ENCODE peak calls at places on chromosomes 2 and 18, in six cellular contexts. X is IMR-90, J is gastrocnemius medialis, G is stomach, V is SK-N-SH, I is astrocyte. W is an unnamed sample.

GRCh38 chr2:12702661-12703121 is 14.0 kb upstream of the TRIB2 start:
- DNase-seq in V (no peak), X (peak), I (peak), J (no peak), G (no peak), W (no peak)

GRCh38 chr2:98805412-98806265 is 74.7 kb upstream of the MGAT4A start:
- DNase-seq in V (peak), I (peak), X (peak), G (no peak), J (no peak), W (peak)

GRCh38 chr2:172440795-172441194 is 13.4 kb downstream of the ITGA6 start:
- DNase-seq in I (no peak), G (no peak), V (no peak), X (no peak), J (no peak), W (no peak)

GRCh38 chr2:15142069-15142689 is 419.0 kb downstream of the NBAS start:
- DNase-seq in X (peak), J (no peak), I (no peak), G (no peak), V (no peak), W (no peak)

GRCh38 chr2:203590496-203590895 is 55.4 kb upstream of the RAPH1 start:
- DNase-seq in I (no peak), X (no peak), G (no peak), V (no peak), J (no peak), W (no peak)

GRCh38 chr2:240287496-240288086 is 147.1 kb upstream of the OTOS start:
- DNase-seq in X (no peak), G (peak), J (no peak), I (no peak), V (peak), W (peak)

GRCh38 chr18:48674198-48674721 is 135.4 kb downstream of the CTIF start:
- DNase-seq in J (no peak), X (peak), V (no peak), I (peak), G (no peak), W (no peak)

GRCh38 chr2:56127013-56127772 is 56.6 kb upstream of the CCDC85A start:
- DNase-seq in G (no peak), J (no peak), X (no peak), I (no peak), V (peak), W (no peak)

GRCh38 chr2:174210861-174211260 is 37.5 kb downstream of the OLA1 start:
- DNase-seq in X (no peak), I (no peak), J (no peak), V (no peak), G (no peak), W (no peak)

GRCh38 chr2:46388873-46389272 is 90.5 kb upstream of the TMEM247 start:
- DNase-seq in X (no peak), J (no peak), I (no peak), V (no peak), G (no peak), W (no peak)

GRCh38 chr2:232438951-232439757 is 16.8 kb upstream of the ALPI start:
- DNase-seq in J (no peak), X (no peak), I (no peak), G (peak), V (peak), W (peak)

GRCh38 chr2:119253114-119253702 is 29.6 kb downstream of the STEAP3 start:
- DNase-seq in X (peak), G (no peak), I (peak), V (no peak), J (no peak), W (no peak)

GRCh38 chr2:128622916-128623620 is 304.4 kb upstream of the HS6ST1 start:
- DNase-seq in X (peak), I (peak), J (no peak), V (no peak), G (no peak), W (no peak)

GRCh38 chr2:143284087-143284675 is 155.0 kb downstream of the ARHGAP15 start:
- DNase-seq in I (no peak), J (no peak), G (no peak), X (peak), V (peak), W (no peak)

GRCh38 chr18:30481871-30482270 is 560.7 kb downstream of the DSC3 start:
- DNase-seq in X (no peak), V (no peak), J (no peak), G (no peak), I (no peak), W (no peak)

GRCh38 chr2:98551316-98551715 is 57.0 kb downstream of the COA5 start:
- DNase-seq in V (no peak), I (no peak), G (no peak), X (no peak), J (no peak), W (no peak)

GRCh38 chr2:53021285-53021684 is 746.3 kb upstream of the CHAC2 start:
- DNase-seq in J (no peak), I (peak), G (no peak), V (no peak), X (peak), W (no peak)

GRCh38 chr2:58146707-58147106 is 94.4 kb downstream of the FANCL start:
- DNase-seq in J (no peak), I (peak), G (no peak), V (no peak), X (peak), W (no peak)

GRCh38 chr2:153543639-153544071 is 65.1 kb upstream of the RPRM start:
- DNase-seq in X (no peak), V (no peak), I (no peak), G (no peak), J (no peak), W (no peak)
- TF ChIP-seq CTCF in X (no peak), V (no peak), I (no peak), G (no peak), J (no peak), W (no peak)

GRCh38 chr2:195694553-195694952 is 37.5 kb downstream of the SLC39A10 start:
- DNase-seq in X (no peak), J (no peak), G (no peak), V (no peak), I (no peak), W (no peak)
- H3K27ac ChIP-seq in X (no peak), J (no peak), G (no peak), V (no peak), I (no peak), W (no peak)

GRCh38 chr2:8251291-8251690 is 430.6 kb upstream of the ID2 start:
- DNase-seq in V (no peak), X (no peak), J (no peak), I (no peak), G (no peak), W (no peak)
- H3K4me3 ChIP-seq in V (no peak), X (no peak), J (no peak), I (no peak), G (no peak), W (no peak)

DNA sequence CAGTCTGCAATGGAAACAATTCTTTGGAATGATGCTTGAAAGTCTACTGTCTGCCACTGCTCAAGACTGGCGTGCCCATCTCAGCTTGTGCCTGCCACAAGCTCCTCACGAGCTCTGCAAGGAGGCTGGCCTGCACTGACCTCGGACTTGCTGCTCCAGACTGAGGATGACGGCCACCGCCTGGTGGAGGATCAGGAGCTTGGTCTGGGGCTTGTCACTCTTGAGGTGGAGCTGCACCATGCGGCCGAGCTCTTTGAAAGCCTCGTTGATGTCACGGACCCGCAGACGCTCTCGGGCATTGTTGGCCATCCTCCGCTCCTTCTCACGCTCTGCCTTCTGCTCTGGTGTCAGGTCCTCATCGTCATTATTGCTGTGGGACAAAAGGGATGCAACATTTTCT is 269.4 kb upstream of the CCDC68 start:
- DNase-seq in G (no peak), V (no peak), I (no peak), X (no peak), J (no peak), W (no peak)
- TF ChIP-seq CTCF in G (no peak), V (no peak), I (no peak), X (no peak), J (no peak), W (no peak)

GRCh38 chr2:224039080-224039769 is at the start of gene SERPINE2:
- DNase-seq in X (peak), J (no peak), I (peak), G (no peak), V (peak), W (no peak)

GRCh38 chr2:224039770-224040088 is 643 bp upstream of the SERPINE2 start:
- DNase-seq in G (no peak), I (no peak), X (no peak), V (no peak), J (no peak), W (no peak)

GRCh38 chr2:224038830-224039079 is 331 bp downstream of the SERPINE2 start:
- DNase-seq in V (no peak), G (no peak), J (no peak), I (no peak), X (no peak), W (no peak)

GRCh38 chr2:224036731-224037376 is 2.2 kb downstream of the SERPINE2 start:
- DNase-seq in V (no peak), I (no peak), X (no peak), G (no peak), J (no peak), W (no peak)

DNA sequence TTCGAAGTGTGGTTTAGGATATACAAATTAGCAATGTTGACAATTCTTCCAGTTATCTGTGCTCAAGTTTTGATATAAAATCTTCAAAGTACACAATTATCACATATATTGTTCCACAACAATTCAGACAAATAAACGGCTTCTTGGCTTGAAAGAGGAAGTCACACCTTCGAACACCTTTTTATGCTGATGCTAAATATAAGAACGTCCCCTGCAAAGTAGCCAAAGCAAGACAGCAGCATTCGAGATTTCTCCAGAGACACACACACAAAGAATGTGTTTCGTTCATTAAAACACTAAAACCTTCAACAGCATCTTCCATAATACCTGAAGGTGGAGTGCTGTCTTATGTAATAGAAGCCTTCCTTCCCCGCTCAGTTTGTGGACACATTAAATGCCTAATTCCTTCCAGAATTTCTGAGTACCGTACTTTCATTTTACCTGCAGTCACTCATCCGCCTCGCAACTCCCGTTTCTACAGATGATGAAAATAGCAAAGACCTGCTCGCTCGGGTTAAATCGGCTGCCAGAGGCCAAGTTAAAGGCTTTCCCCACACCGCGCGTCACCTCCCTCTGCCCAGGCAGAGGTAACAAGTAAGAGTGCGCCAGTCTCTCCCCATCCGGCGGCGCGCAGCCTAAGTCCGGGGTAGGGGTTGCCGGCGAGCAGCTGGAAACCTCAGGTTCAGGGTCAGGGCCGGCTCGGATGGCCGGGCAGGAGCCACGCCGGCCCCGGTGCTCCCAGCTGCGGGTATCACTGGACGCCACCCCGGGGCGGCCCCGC is 847 bp downstream of the SERPINE2 start:
- DNase-seq in J (no peak), G (no peak), I (peak), V (no peak), X (peak), W (no peak)
- H3K27ac ChIP-seq in J (no peak), G (peak), I (no peak), V (peak), X (peak), W (no peak)

DNA sequence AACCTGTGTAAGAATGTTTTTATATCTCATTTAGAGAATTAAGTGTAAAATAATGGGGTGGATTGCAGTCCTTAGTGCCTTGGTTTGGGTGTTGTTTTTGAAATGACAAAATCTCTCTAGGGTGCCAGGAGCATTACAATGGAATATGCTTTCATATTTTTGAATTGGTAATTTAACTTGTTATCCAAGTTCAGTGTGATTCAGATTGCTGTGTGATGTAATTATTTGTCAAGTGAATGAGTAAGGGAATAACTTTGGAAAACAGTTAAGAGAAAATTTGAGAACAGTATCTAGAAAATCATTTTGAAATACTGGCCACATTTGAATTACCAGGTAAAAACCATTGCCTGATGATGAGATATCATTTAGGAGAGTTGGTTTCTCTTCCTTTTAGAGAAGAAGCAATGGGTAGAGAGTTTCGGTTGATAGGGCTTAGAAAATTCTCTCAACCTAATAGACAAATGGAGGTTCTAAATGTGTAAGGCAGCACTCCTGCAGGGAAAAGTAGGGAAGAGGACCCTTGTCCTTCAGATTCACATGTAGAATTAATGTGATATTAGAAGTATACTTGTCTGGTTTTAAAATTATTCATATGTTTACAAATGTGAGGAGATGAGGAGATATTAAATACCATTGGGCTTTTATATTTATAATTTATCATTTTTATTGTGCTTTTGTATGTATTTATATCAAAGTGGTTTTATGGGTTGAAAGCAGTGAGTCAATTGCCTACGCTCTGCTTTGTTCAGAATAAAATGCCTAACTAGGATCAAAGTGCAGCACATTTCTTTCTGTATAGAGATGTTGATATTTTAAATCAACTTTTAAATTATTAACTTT is 124.8 kb downstream of the PHLPP1 start:
- DNase-seq in V (no peak), X (peak), G (no peak), I (no peak), J (no peak), W (no peak)
- H3K4me3 ChIP-seq in V (no peak), X (no peak), G (no peak), I (no peak), J (no peak), W (no peak)